ENCODE peak calls at places on chromosome 18, in ten cellular contexts. P is small intestine; S is T-helper 2 cell; H is epithelial cell of esophagus; B is activated CD4-positive, CD25-positive, alpha-beta regulatory T cell treated with anti-CD3 and anti-CD28 coated beads, Interleukin-2, amount 50 U/mL, for 72 hours; L is activated naive CD4-positive, alpha-beta T cell treated with anti-CD3 and anti-CD28 coated beads, Interleukin-2, amount 50 U/mL, for 16 hours; I is AG08396; K is KBM-7; Q is putamen; D is testis. T is an unnamed sample.

GRCh38 chr18:57901819-57902600 is 98.9 kb upstream of the ATP8B1 start:
- DNase-seq in S (no peak), I (no peak), L (no peak), H (peak; percentile 100), Q (no peak), K (no peak), D (no peak), B (no peak), P (peak; percentile 88), T (no peak)

GRCh38 chr18:58599106-58599505 is 29.8 kb downstream of the ALPK2 start:
- DNase-seq in S (no peak), L (no peak), I (no peak), B (no peak), D (no peak), P (no peak), K (no peak), H (peak; percentile 81), Q (no peak), T (no peak)

GRCh38 chr18:51275712-51276473 is 78.4 kb upstream of the MEX3C start:
- DNase-seq in K (no peak), Q (no peak), P (no peak), D (peak; percentile 67), S (no peak), L (no peak), H (peak; percentile 25), B (no peak), I (no peak), T (no peak)

GRCh38 chr18:35694803-35695202 is 113.3 kb downstream of the GALNT1 start:
- DNase-seq in D (no peak), B (no peak), L (no peak), K (no peak), I (no peak), H (no peak), P (no peak), S (no peak), Q (no peak), T (no peak)

GRCh38 chr18:33914399-33914798 is 310.3 kb downstream of the NOL4 start:
- DNase-seq in B (no peak), K (no peak), L (no peak), S (no peak), H (peak; percentile 50), I (no peak), Q (no peak), P (no peak), D (no peak), T (no peak)

GRCh38 chr18:38174594-38174993 is 609.0 kb upstream of the CELF4 start:
- DNase-seq in I (no peak), D (no peak), P (no peak), H (no peak), S (no peak), K (no peak), B (no peak), L (no peak), Q (no peak), T (no peak)

GRCh38 chr18:23822590-23823385 is 133.5 kb downstream of the LAMA3 start:
- DNase-seq in Q (no peak), D (no peak), H (peak; percentile 64), B (no peak), I (no peak), K (no peak), S (no peak), L (no peak), P (no peak), T (no peak)

GRCh38 chr18:51251625-51252024 is 54.1 kb upstream of the MEX3C start:
- DNase-seq in S (no peak), D (no peak), L (no peak), I (no peak), K (no peak), P (no peak), Q (no peak), B (no peak), H (no peak), T (no peak)

GRCh38 chr18:57054891-57055290 is 92.0 kb upstream of the BOD1L2 start:
- DNase-seq in L (no peak), K (peak; percentile 23), Q (no peak), B (no peak), D (no peak), S (no peak), I (no peak), P (no peak), H (no peak), T (no peak)